ENCODE peak calls at places on chromosomes 7 and 10, in ten cellular contexts. U is endothelial cell of umbilical vein; Q is SK-N-SH; T is right atrium auricular region; X is GM12878; I is IMR-90; G is adrenal gland; Z is CD8-positive, alpha-beta memory T cell; Y is CD8-positive, alpha-beta T cell; B is fibroblast of lung. D is an unnamed sample.

GRCh38 chr10:76397210-76397881 is 965.9 kb downstream of the LRMDA start:
- DNase-seq in Q (no peak), U (no peak), X (no peak), Y (no peak), T (no peak), I (no peak), G (peak; percentile 66), B (peak; percentile 96), Z (no peak), D (peak; percentile 69)

GRCh38 chr7:1513657-1514095 is 9.5 kb upstream of the INTS1 start:
- DNase-seq in G (peak; percentile 48), Y (no peak), Q (no peak), T (no peak), Z (no peak), I (no peak), X (no peak), U (peak; percentile 58), B (peak; percentile 28), D (no peak)

GRCh38 chr7:28207486-28208158 is 27.0 kb upstream of the JAZF1 start:
- DNase-seq in X (peak; percentile 41), I (no peak), G (no peak), Y (no peak), Z (no peak), T (no peak), U (peak; percentile 78), B (peak; percentile 68), Q (no peak), D (no peak)

GRCh38 chr7:151134743-151135524 is 32.6 kb downstream of the GBX1 start:
- DNase-seq in X (no peak), T (no peak), B (no peak), I (no peak), Z (no peak), Y (no peak), U (no peak), Q (no peak), G (no peak), D (no peak)

GRCh38 chr10:26024303-26024702 is 90.3 kb downstream of the MYO3A start:
- DNase-seq in T (no peak), I (no peak), B (no peak), U (no peak), X (no peak), Y (no peak), Z (no peak), G (no peak), Q (no peak), D (no peak)

GRCh38 chr10:32961892-32962369 is 3.9 kb upstream of the ITGB1 start:
- DNase-seq in U (peak; percentile 97), G (no peak), Y (no peak), B (peak; percentile 94), T (no peak), X (no peak), Z (no peak), I (peak; percentile 93), Q (no peak), D (peak; percentile 77)

GRCh38 chr7:128003787-128004186 is 27.4 kb downstream of the LRRC4 start:
- DNase-seq in Y (no peak), X (no peak), I (no peak), B (no peak), T (no peak), U (no peak), G (peak; percentile 29), Z (no peak), Q (no peak), D (no peak)

GRCh38 chr10:80589726-80590373 is 52.1 kb downstream of the SH2D4B start:
- DNase-seq in B (no peak), G (no peak), X (peak; percentile 67), Z (no peak), I (no peak), Y (no peak), U (no peak), Q (no peak), T (no peak), D (no peak)

DNA sequence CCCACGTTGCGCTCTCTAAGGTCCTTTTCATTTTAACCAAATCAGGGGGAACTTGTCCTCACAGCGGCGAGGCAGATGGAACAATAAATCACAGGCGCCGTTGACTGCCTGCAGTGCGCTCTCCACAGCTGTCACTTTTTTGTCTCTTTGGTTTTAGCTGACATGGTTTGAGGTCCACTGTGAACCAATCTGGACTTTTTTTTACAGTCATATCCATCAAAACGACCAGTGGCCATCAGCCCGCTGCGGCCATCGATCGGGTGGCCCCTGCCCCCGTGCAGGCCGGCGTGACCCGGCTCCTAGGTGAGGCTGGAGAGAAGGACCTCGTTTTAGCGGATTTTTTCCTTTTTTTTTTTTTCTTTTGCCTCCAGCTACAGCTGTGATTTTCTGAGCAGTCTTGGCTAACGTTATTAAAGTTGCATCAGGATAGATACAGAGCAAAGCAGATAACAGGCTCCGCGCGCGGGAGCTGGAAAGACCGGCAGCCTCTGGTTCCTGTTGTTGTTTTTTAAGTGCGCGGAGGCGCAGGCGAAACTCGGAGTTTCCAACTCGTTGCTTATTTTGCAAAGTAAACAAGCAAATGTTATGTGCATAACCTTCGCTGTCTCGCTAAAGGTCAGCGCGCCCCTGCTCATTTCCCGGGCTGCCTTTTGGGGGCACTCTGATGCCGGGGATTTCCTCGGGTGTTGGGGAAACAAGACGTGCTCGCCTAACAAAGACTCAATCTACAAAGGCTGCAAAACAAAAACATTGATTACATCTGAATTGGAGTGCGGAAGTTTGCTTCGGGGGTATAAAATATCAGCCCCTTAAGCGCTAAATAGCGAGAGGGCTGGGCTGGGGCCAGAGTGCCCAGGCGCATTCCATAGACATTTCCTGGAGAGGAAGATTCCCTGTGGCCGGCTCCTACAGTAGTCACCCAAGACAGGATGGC is 414.9 kb upstream of the MKI67 start:
- DNase-seq in Z (no peak), U (no peak), Y (no peak), X (no peak), B (no peak), Q (peak; percentile 77), T (no peak), G (peak; percentile 16), I (no peak), D (no peak)
- H3K4me3 ChIP-seq in Z (no peak overlapping the region), U (no peak overlapping the region), Y (no peak overlapping the region), X (no peak overlapping the region), B (no peak overlapping the region), Q (no peak overlapping the region), T (peak overlapping the region; percentile 31), G (no peak overlapping the region), I (no peak overlapping the region), D (no peak overlapping the region)

DNA sequence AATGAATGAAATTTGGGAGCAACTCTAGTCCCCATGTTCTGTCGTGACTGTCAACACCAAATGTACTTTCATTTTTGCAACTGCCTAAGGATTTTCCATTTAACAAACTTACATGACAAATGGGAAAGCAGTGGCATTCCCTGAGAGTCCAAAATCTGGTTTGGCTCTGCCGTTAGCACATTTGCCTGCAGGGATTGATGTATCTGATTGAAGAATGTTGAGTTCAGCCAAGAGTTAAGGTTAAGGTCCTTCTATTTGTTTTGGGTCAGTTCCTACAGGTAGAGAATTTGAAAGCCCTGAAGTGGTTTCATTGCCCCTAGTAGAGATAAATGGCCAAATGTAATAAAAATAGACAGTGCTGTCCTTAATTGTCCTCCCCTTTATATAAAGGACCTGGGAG is 406.5 kb upstream of the GALNT17 start:
- DNase-seq in I (no peak), U (no peak), B (no peak), Z (no peak), T (no peak), Q (no peak), Y (no peak), G (no peak), X (no peak), D (no peak)
- H3K27ac ChIP-seq in I (no peak overlapping the region), U (no peak overlapping the region), B (no peak overlapping the region), Z (no peak overlapping the region), T (no peak overlapping the region), Q (no peak overlapping the region), Y (no peak overlapping the region), G (no peak overlapping the region), X (peak overlapping the region; percentile 89), D (no peak overlapping the region)

GRCh38 chr7:155670521-155670920 is 26.1 kb downstream of the RBM33 start:
- DNase-seq in T (no peak), U (no peak), Y (no peak), B (no peak), I (no peak), G (no peak), Q (no peak), X (no peak), Z (no peak), D (no peak)

GRCh38 chr7:155665079-155665956 is 20.9 kb downstream of the RBM33 start:
- DNase-seq in G (no peak), Z (no peak), Y (no peak), X (no peak), U (no peak), I (no peak), B (peak; percentile 31), T (no peak), Q (no peak), D (no peak)

GRCh38 chr7:155669717-155670505 is 25.4 kb downstream of the RBM33 start:
- DNase-seq in I (peak; percentile 71), X (no peak), U (peak; percentile 81), B (peak; percentile 47), Y (no peak), Q (peak; percentile 39), Z (no peak), G (no peak), T (no peak), D (no peak)

GRCh38 chr7:155665957-155666287 is 21.5 kb downstream of the RBM33 start:
- DNase-seq in G (no peak), T (no peak), B (peak; percentile 89), U (peak; percentile 66), Z (no peak), X (no peak), Y (no peak), I (peak; percentile 93), Q (no peak), D (peak; percentile 73)

DNA sequence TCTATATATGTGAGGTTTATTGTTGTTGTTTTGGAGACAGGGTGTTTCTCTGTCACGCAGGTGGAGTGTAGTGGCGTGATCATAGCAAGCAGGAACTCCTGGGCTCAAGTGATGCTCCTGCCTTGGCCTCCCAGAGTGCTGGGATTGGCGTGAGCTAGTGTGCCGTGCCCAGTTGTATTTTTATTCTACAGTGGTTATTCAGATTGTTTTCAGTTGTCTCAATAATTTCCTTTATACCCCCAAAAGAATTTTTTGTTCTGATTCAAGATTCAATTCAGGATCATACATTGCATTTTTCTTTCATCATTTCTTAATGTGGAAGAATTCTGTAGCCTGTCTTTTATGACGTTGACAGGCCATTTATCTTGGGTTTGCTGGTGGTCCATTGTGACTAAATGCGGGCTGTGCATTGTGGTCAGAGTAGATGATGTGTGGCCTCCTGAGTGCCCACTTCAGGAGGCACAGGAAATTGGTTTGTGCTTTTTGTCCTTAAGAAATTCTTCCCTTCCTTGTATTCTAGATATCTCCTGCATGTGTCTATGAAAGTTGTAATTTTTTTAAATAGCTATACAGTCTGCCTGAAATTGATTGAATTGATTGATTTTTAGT is 22.9 kb downstream of the RBM33 start:
- DNase-seq in Q (no peak), G (no peak), I (no peak), T (no peak), B (no peak), U (no peak), Y (no peak), X (no peak), Z (no peak), D (no peak)
- H3K36me3 ChIP-seq in Q (peaks cover 9% of the 10 kb centered on the region), G (no peaks in the 10 kb centered on the region), I (peaks cover 3% of the 10 kb centered on the region), T (no peaks in the 10 kb centered on the region), B (peaks cover 3% of the 10 kb centered on the region), U (no peaks in the 10 kb centered on the region), Y (peaks cover 13% of the 10 kb centered on the region), X (peaks cover 6% of the 10 kb centered on the region), Z (no peaks in the 10 kb centered on the region), D (no peaks in the 10 kb centered on the region)

DNA sequence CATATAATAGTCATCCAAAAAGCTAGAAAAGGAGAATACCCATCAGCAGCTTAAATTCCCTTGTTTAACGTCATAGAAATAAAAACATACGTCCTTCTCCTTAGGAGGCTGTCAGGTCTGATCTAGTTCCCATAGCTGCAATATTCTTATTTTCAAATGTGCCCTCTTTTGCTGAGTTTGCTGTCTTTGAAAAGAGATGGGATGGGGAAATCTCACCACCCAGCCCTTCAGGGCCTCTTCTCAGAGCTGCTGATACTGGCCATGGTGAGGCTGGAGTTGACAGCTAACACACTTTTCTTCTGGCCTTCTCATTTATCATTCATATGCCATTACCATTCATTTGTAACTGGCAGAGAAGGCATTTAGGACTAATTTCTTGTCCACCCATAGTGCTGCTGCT is 5.1 kb upstream of the PCGF5 start:
- DNase-seq in Q (no peak), G (peak; percentile 23), X (no peak), T (no peak), B (no peak), Z (no peak), U (no peak), Y (no peak), I (no peak), D (no peak)
- H3K4me3 ChIP-seq in Q (no peak overlapping the region), G (no peak overlapping the region), X (no peak overlapping the region), T (no peak overlapping the region), B (no peak overlapping the region), Z (no peak overlapping the region), U (no peak overlapping the region), Y (no peak overlapping the region), I (no peak overlapping the region), D (no peak overlapping the region)